ENCODE peak calls at places on chromosome 15, in six cellular contexts. N is cardiac muscle cell, V is heart left ventricle, E is mammary epithelial cell, B is Karpas-422, A is heart right ventricle. H is an unnamed sample. For H3K4me1, the result is how much of the 10 kb centered on the place peaks cover.

GRCh38 chr15:42461261-42461660 is 29.7 kb downstream of the ZNF106 start:
- DNase-seq in N (no peak), V (no peak), E (no peak), B (no peak), A (no peak), H (no peak)

GRCh38 chr15:79981861-79982455 is 11.0 kb upstream of the BCL2A1 start:
- DNase-seq in N (no peak), V (no peak), E (no peak), B (peak), A (no peak), H (no peak)

GRCh38 chr15:92845109-92845508 is 55.0 kb upstream of the CHD2 start:
- DNase-seq in N (no peak), V (no peak), E (peak), B (peak), A (no peak), H (no peak)

GRCh38 chr15:25438601-25439455 is at the start of gene UBE3A:
- DNase-seq in N (peak), V (peak), E (peak), B (peak), A (peak), H (peak)

GRCh38 chr15:25674948-25675347 is 188.2 kb downstream of the ATP10A start:
- DNase-seq in N (no peak), V (no peak), E (no peak), B (no peak), A (peak), H (no peak)

GRCh38 chr15:76973362-76973743 is 21.6 kb upstream of the PSTPIP1 start:
- DNase-seq in N (peak), V (peak), E (no peak), B (peak), A (no peak), H (no peak)

GRCh38 chr15:66862111-66862815 is 160.2 kb downstream of the SMAD6 start:
- DNase-seq in N (no peak), V (peak), E (peak), B (no peak), A (no peak), H (no peak)

GRCh38 chr15:48855501-48856440 is 22.2 kb upstream of the EID1 start:
- DNase-seq in N (peak), V (no peak), E (no peak), B (no peak), A (no peak), H (no peak)

GRCh38 chr15:79874242-79874641 is 22.6 kb downstream of the MTHFS start:
- DNase-seq in N (no peak), V (no peak), E (peak), B (no peak), A (no peak), H (no peak)

GRCh38 chr15:81280696-81281095 is 43.2 kb downstream of the STARD5 start:
- DNase-seq in N (no peak), V (no peak), E (no peak), B (no peak), A (no peak), H (no peak)

GRCh38 chr15:98904466-98905048 is 103.0 kb downstream of the PGPEP1L start:
- DNase-seq in N (no peak), V (no peak), E (peak), B (peak), A (no peak), H (no peak)

GRCh38 chr15:77517579-77517978 is 96.9 kb downstream of the HMG20A start:
- DNase-seq in N (no peak), V (no peak), E (no peak), B (no peak), A (no peak), H (no peak)

DNA sequence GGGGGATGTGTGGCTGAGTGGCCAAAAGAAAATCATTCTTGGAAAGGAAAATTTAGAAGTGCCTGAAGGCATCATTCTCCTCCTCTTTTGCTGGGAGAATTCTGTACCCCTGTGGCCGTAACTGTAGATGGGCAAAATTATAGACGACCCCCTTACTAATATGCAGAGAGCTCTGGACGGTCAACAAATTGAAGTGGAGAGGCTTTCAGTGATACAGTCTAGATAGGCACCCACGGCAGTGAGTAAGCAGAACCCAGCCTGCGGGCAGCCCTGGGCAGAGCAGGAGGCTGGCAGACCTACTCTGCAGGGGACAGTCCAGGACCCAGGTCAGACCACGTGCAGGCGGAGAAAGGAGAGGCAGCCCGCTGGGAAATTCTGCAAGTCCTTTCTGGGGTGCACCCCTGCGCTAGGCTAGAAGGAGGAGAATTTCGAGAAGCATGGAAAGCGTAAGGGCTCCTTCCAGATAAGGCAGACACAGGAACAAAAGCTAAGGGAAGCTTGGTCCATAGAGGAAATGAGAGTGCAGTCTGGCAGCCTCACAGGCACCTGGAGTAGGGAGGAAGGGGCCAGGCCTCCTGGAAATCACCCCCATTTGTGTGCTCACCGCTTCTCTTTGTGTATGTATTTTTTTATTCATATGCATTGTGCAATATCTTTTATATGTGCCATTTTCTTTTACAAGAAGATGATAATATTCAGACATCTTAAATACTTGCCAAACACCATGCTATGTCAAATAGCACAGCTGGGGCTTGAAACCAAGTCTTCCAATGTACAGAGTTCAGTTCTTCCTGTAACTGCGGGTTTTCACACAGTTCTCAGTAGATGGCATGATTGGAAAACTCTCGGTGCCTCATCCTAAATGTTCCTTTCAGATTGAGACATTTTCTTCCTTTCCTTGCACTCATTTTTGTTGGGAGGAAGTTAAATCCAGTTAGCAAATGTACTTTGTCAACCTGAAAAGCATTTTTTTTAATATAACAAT is 40.2 kb downstream of the LRRK1 start:
- DNase-seq in N (no peak), V (no peak), E (no peak), B (no peak), A (no peak), H (no peak)
- H3K4me1 ChIP-seq in N (under half), V (under half), E (under half), B (half or more), A (under half), H (under half)

DNA sequence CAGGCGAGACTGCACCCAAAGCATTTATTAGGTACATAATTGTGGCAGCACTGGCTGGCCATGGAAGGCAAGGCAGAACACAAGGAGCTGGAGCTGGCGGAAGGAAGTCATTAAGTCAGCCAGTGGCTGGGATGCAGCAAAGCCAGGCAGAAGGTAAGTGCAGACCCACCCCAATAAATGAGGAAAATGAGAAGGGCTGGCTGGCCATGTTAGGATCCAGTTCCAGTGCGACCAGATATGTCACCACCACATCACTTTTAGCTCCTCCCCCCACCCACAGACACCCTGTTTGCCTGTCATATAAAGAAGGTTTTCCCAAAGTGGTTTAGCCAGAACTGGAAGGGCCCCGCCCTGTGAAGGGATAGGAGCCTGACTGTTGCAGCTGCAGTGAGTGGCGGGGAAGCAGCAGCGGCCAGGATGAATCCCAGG is at the start of gene FURIN:
- DNase-seq in N (no peak), V (no peak), E (no peak), B (no peak), A (no peak), H (no peak)
- H3K4me1 ChIP-seq in N (under half), V (under half), E (half or more), B (under half), A (half or more), H (under half)

GRCh38 chr15:49902791-49903481 is 216.1 kb downstream of the ATP8B4 start:
- DNase-seq in N (no peak), V (no peak), E (peak), B (no peak), A (no peak), H (no peak)
- H3K4me1 ChIP-seq in N (under half), V (under half), E (under half), B (under half), A (under half), H (under half)

GRCh38 chr15:63194291-63194681 is 4.9 kb downstream of the RAB8B start:
- DNase-seq in N (no peak), V (no peak), E (no peak), B (no peak), A (no peak), H (no peak)
- H3K4me1 ChIP-seq in N (under half), V (under half), E (under half), B (under half), A (half or more), H (under half)

GRCh38 chr15:59301527-59301926 is 71.1 kb downstream of the MYO1E start:
- DNase-seq in N (no peak), V (no peak), E (no peak), B (no peak), A (no peak), H (no peak)

GRCh38 chr15:59304807-59305206 is 67.9 kb downstream of the MYO1E start:
- DNase-seq in N (no peak), V (no peak), E (no peak), B (no peak), A (no peak), H (no peak)

GRCh38 chr15:59303641-59304433 is 68.8 kb downstream of the MYO1E start:
- DNase-seq in N (no peak), V (no peak), E (no peak), B (no peak), A (no peak), H (no peak)

GRCh38 chr15:59300618-59301139 is 72.0 kb downstream of the MYO1E start:
- DNase-seq in N (no peak), V (no peak), E (no peak), B (no peak), A (peak), H (no peak)

DNA sequence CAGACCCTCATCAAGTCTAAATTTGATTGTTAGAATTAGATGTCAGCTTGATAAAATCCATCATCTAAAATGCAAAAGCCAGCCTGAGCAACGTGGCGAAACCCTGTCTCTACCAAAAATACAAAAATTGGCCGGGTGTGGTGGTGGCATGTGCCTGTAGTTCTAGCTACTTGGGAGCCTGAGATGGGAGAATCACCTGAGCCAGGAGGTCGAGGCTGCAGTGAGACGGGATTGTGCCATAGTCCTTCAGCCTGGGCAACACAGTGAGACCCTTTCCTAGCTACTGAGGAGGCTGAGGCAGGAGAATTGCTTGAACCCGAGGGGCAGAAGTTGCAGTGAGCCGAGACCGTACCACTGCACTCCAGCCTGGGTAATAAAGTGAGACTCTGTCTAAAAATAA is 69.5 kb downstream of the MYO1E start:
- DNase-seq in N (no peak), V (no peak), E (no peak), B (no peak), A (no peak), H (no peak)
- H3K4me1 ChIP-seq in N (under half), V (under half), E (half or more), B (under half), A (half or more), H (under half)

DNA sequence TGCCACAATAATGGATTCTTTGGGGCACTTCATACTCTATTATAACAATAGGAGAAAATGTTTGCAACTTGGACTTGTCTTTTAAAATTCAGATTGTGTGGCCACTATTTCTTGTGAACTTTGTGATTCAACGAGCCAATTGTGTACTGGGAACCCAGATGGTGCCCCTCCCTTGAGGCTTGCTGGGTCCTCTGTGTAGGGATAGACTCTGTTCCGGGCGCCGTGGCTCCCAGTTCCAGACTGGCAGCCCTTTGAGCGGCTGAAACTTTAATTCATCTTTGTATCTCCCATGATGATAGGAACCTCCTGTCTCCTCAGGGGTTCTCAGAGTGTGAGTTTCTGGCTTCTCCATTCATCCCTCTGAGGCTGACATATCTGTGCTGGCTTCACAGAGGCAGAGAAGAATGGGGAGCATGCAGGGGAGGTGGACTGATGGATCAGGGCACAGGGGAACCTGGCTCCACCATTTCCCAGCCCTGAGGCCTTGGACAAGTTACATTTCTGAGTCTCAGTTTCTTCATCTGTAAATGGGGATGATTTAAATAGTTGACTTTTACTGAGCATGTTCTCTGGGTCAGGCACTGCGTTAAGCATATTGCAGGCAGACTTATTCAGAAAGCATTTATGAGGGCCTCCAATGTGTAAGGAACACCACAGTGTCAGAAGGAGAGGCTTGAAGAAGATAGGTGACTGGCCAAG is 15.2 kb upstream of the ANKDD1A start:
- DNase-seq in N (no peak), V (no peak), E (no peak), B (no peak), A (no peak), H (peak)
- H3K4me1 ChIP-seq in N (under half), V (half or more), E (under half), B (under half), A (half or more), H (under half)

H was measured in kidney.